ENCODE peak calls at places on chromosomes 6 and 20, in seven cellular contexts. I is upper lobe of right lung, G is heart right ventricle, Q is cardiac muscle cell, F is Panc1, O is mammary epithelial cell, U is A549. Y is an unnamed sample.

GRCh38 chr20:43477193-43477592 is 19.5 kb downstream of the SRSF6 start:
- DNase-seq in I (no peak), O (no peak), G (no peak), F (no peak), Q (no peak), U (no peak), Y (no peak)

GRCh38 chr6:42774201-42774600 is 7.7 kb upstream of the BICRAL start:
- DNase-seq in U (no peak), G (no peak), F (no peak), I (no peak), O (no peak), Q (no peak), Y (no peak)

GRCh38 chr20:57431539-57431835 is 40.3 kb downstream of the RBM38 start:
- DNase-seq in I (no peak), G (no peak), O (no peak), F (no peak), U (no peak), Q (no peak), Y (no peak)

GRCh38 chr6:31945507-31946369 is at the start of gene CFB:
- DNase-seq in F (no peak), U (peak; percentile 41), G (peak; percentile 58), Q (no peak), I (peak; percentile 79), O (peak; percentile 95), Y (peak; percentile 80)

GRCh38 chr6:127146935-127147334 is 28.5 kb downstream of the RSPO3 start:
- DNase-seq in O (peak; percentile 54), I (no peak), Q (peak; percentile 3), U (no peak), F (no peak), G (no peak), Y (no peak)

GRCh38 chr20:46954490-46955038 is 59.9 kb downstream of the EYA2 start:
- DNase-seq in O (peak; percentile 92), G (no peak), F (peak; percentile 86), U (peak; percentile 86), Q (no peak), I (no peak), Y (no peak)

GRCh38 chr6:147870745-147871144 is 362.3 kb downstream of the SAMD5 start:
- DNase-seq in O (no peak), I (no peak), Q (no peak), G (no peak), U (no peak), F (no peak), Y (no peak)

GRCh38 chr6:91812596-91813274 is 1225.9 kb upstream of the MAP3K7 start:
- DNase-seq in U (no peak), G (no peak), Q (no peak), F (no peak), I (no peak), O (no peak), Y (no peak)

GRCh38 chr20:63972312-63973159 is 2.8 kb upstream of the ZNF512B start:
- DNase-seq in I (no peak), Q (no peak), U (no peak), O (no peak), G (peak; percentile 23), F (no peak), Y (no peak)

GRCh38 chr6:140480852-140481251 is 1106.4 kb upstream of the CITED2 start:
- DNase-seq in O (no peak), G (no peak), U (no peak), Q (no peak), F (no peak), I (no peak), Y (no peak)

GRCh38 chr6:107021786-107022185 is 6.2 kb upstream of the MTRES1 start:
- DNase-seq in G (no peak), I (no peak), O (peak; percentile 12), Q (no peak), U (no peak), F (peak; percentile 10), Y (no peak)

GRCh38 chr6:33279971-33280511 is 3.1 kb downstream of the B3GALT4 start:
- DNase-seq in U (peak; percentile 85), O (peak; percentile 64), F (no peak), I (no peak), G (no peak), Q (peak; percentile 69), Y (no peak)

GRCh38 chr6:159212026-159212425 is 42.8 kb downstream of the FNDC1 start:
- DNase-seq in G (no peak), Q (no peak), U (no peak), O (no peak), I (no peak), F (no peak), Y (no peak)

GRCh38 chr6:89025633-89026032 is 54.9 kb upstream of the PNRC1 start:
- DNase-seq in I (no peak), Q (no peak), U (no peak), F (no peak), O (no peak), G (no peak), Y (no peak)

GRCh38 chr20:44187763-44188709 is 1.0 kb upstream of the JPH2 start:
- DNase-seq in Q (peak; percentile 67), U (no peak), F (no peak), I (no peak), O (peak; percentile 27), G (no peak), Y (no peak)

GRCh38 chr6:56959938-56960337 is 5.0 kb downstream of the BEND6 start:
- DNase-seq in F (peak; percentile 41), G (no peak), U (no peak), I (no peak), O (peak; percentile 62), Q (no peak), Y (no peak)

GRCh38 chr20:1443085-1443484 is 23.6 kb downstream of the NSFL1C start:
- DNase-seq in Q (no peak), I (no peak), U (no peak), O (no peak), F (no peak), G (no peak), Y (no peak)

GRCh38 chr6:28343898-28344677 is 5.7 kb upstream of the ZKSCAN3 start:
- DNase-seq in F (no peak), G (no peak), I (no peak), O (no peak), Q (no peak), U (no peak), Y (no peak)

GRCh38 chr6:136550330-136551071 is at the start of gene MAP7:
- DNase-seq in Q (peak; percentile 89), O (peak; percentile 93), F (no peak), I (peak; percentile 96), U (peak; percentile 58), G (peak; percentile 50), Y (no peak)

GRCh38 chr6:39260451-39260850 is 31.2 kb upstream of the KCNK5 start:
- DNase-seq in Q (no peak), O (peak; percentile 48), U (no peak), G (no peak), I (no peak), F (no peak), Y (no peak)

GRCh38 chr6:79864001-79864400 is 83.4 kb downstream of the ELOVL4 start:
- DNase-seq in Q (peak; percentile 18), U (no peak), I (no peak), O (no peak), F (no peak), G (no peak), Y (no peak)

GRCh38 chr6:122429328-122429727 is 29.9 kb downstream of the HSF2 start:
- DNase-seq in F (no peak), U (no peak), G (no peak), O (no peak), Q (no peak), I (no peak), Y (no peak)

GRCh38 chr20:57177636-57178280 is 88.7 kb downstream of the BMP7 start:
- DNase-seq in F (no peak), G (no peak), U (no peak), O (no peak), I (no peak), Q (no peak), Y (no peak)

GRCh38 chr6:43884660-43885022 is 114.6 kb downstream of the VEGFA start:
- DNase-seq in U (no peak), G (no peak), F (no peak), I (peak; percentile 46), O (no peak), Q (no peak), Y (no peak)

GRCh38 chr20:8094845-8095244 is 37.2 kb upstream of the PLCB1 start:
- DNase-seq in F (no peak), Q (no peak), U (no peak), G (no peak), O (peak; percentile 24), I (no peak), Y (no peak)

GRCh38 chr6:162363757-162364156 is 363.8 kb downstream of the PRKN start:
- DNase-seq in O (no peak), G (no peak), F (no peak), U (no peak), Q (no peak), I (no peak), Y (no peak)

GRCh38 chr6:130717657-130718056 is 109.5 kb upstream of the SMLR1 start:
- DNase-seq in O (no peak), I (no peak), G (no peak), U (no peak), Q (no peak), F (no peak), Y (no peak)

GRCh38 chr6:53373638-53374037 is 24.9 kb upstream of the ELOVL5 start:
- DNase-seq in Q (no peak), U (no peak), I (no peak), G (no peak), F (no peak), O (peak; percentile 14), Y (no peak)

GRCh38 chr6:49668083-49668511 is 31.5 kb upstream of the RHAG start:
- DNase-seq in U (no peak), Q (no peak), G (no peak), O (no peak), F (no peak), I (no peak), Y (no peak)
- H3K4me1 ChIP-seq in U (peaks cover 3% of the 10 kb centered on the region), Q (no peaks in the 10 kb centered on the region), G (no peaks in the 10 kb centered on the region), O (no peaks in the 10 kb centered on the region), F (no peaks in the 10 kb centered on the region), I (no peaks in the 10 kb centered on the region), Y (no peaks in the 10 kb centered on the region)

DNA sequence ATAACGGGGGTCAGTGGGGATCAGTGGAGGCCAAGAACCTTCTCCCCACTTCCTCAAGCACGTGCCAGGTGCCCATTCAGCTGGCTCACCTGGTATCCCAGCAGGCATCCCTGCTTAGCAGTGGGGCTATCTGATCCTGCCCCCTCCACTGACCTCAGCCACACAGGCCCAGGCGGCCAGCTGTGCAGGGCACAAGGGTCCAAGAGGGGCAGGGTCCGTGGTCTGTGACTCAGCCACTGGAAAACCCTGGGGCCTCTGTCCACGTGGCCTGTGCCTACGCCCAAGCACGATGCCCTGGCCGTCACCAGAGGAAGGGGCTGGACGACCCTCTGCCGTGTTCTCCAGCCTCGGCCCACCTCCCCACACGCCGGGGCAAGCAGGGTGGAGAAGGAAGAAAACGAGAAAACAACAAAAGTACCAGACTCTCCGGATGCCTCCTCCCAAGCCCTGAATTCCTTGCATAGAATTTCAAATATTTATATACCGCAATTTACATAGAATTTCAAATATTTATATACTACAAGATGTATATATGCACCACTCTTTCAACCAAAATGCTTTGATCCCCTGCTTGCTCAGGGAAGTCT is 12.1 kb downstream of the PXDC1 start:
- DNase-seq in I (no peak), U (no peak), G (no peak), O (no peak), F (no peak), Q (no peak), Y (no peak)
- H3K4me1 ChIP-seq in I (peaks cover 33% of the 10 kb centered on the region), U (peaks cover 9% of the 10 kb centered on the region), G (peaks cover 57% of the 10 kb centered on the region), O (peaks cover 19% of the 10 kb centered on the region), F (peaks cover 21% of the 10 kb centered on the region), Q (no peaks in the 10 kb centered on the region), Y (peaks cover 70% of the 10 kb centered on the region)

GRCh38 chr20:35734374-35734773 is 7.7 kb downstream of the RBM39 start:
- DNase-seq in Q (no peak), U (no peak), G (no peak), F (no peak), O (no peak), I (no peak), Y (no peak)
- H3K4me1 ChIP-seq in Q (peaks cover 10% of the 10 kb centered on the region), U (peaks cover 75% of the 10 kb centered on the region), G (peaks cover 98% of the 10 kb centered on the region), F (peaks cover 19% of the 10 kb centered on the region), O (peaks cover 16% of the 10 kb centered on the region), I (peaks cover 74% of the 10 kb centered on the region), Y (peaks cover 65% of the 10 kb centered on the region)

GRCh38 chr20:38935967-38936407 is 9.8 kb downstream of the FAM83D start:
- DNase-seq in I (no peak), F (no peak), Q (no peak), U (no peak), O (peak; percentile 26), G (no peak), Y (no peak)
- H3K4me1 ChIP-seq in I (no peaks in the 10 kb centered on the region), F (peaks cover 3% of the 10 kb centered on the region), Q (no peaks in the 10 kb centered on the region), U (peaks cover 49% of the 10 kb centered on the region), O (peaks cover 23% of the 10 kb centered on the region), G (no peaks in the 10 kb centered on the region), Y (no peaks in the 10 kb centered on the region)

Y was measured in thoracic aorta.